ENCODE peak calls at places on chromosomes 2 and 18, in four cellular contexts. V, T, N and J are unnamed samples.

GRCh38 chr2:182542501-182543258 is 115.8 kb upstream of the PDE1A start:
- DNase-seq in V (no peak), T (no peak), N (no peak), J (peak)

GRCh38 chr18:66560092-66560491 is 43.8 kb downstream of the CDH19 start:
- DNase-seq in V (no peak), T (no peak), N (no peak), J (no peak)

GRCh38 chr2:227788556-227788955 is 25.1 kb upstream of the CCL20 start:
- DNase-seq in V (no peak), T (no peak), N (no peak), J (no peak)

GRCh38 chr18:56738184-56738583 is 87.0 kb downstream of the WDR7 start:
- DNase-seq in V (no peak), T (no peak), N (no peak), J (no peak)

GRCh38 chr2:86081724-86082123 is 24.0 kb downstream of the POLR1A start:
- DNase-seq in V (no peak), T (no peak), N (no peak), J (no peak)

GRCh38 chr2:217861334-217861877 is 141.4 kb downstream of the TNS1 start:
- DNase-seq in V (no peak), T (no peak), N (no peak), J (no peak)

GRCh38 chr2:147551331-147551730 is 293.5 kb upstream of the ACVR2A start:
- DNase-seq in V (no peak), T (no peak), N (no peak), J (no peak)

GRCh38 chr2:32947076-32947483 is 327 bp downstream of the LTBP1 start:
- DNase-seq in V (no peak), T (no peak), N (peak), J (no peak)

GRCh38 chr2:10620481-10620880 is 69.3 kb downstream of the NOL10 start:
- DNase-seq in V (no peak), T (no peak), N (no peak), J (no peak)

GRCh38 chr2:46388873-46389272 is 90.5 kb upstream of the TMEM247 start:
- DNase-seq in V (no peak), T (no peak), N (no peak), J (no peak)

GRCh38 chr2:37394263-37394662 is 49.8 kb downstream of the QPCT start:
- DNase-seq in V (no peak), T (no peak), N (no peak), J (no peak)

GRCh38 chr2:62923881-62924280 is 126.7 kb upstream of the OTX1 start:
- DNase-seq in V (no peak), T (no peak), N (no peak), J (no peak)

GRCh38 chr18:23337599-23338444 is 115.3 kb upstream of the RIOK3 start:
- DNase-seq in V (no peak), T (no peak), N (no peak), J (peak)

GRCh38 chr2:239991689-239992314 is 33.3 kb downstream of the NDUFA10 start:
- DNase-seq in V (no peak), T (no peak), N (peak), J (peak)

GRCh38 chr2:88027709-88028389 is 11.5 kb upstream of the RNU2-63P start:
- DNase-seq in V (no peak), T (no peak), N (no peak), J (no peak)

GRCh38 chr2:54675738-54676137 is 47.7 kb upstream of the EML6 start:
- DNase-seq in V (no peak), T (no peak), N (no peak), J (no peak)

GRCh38 chr18:75204262-75204977 is 4.5 kb downstream of the PTGR3 start:
- DNase-seq in V (peak), T (no peak), N (no peak), J (peak)

GRCh38 chr2:174176898-174177297 is 71.4 kb downstream of the OLA1 start:
- DNase-seq in V (no peak), T (no peak), N (no peak), J (no peak)

GRCh38 chr18:67951166-67951565 is 434.6 kb upstream of the DSEL start:
- DNase-seq in V (no peak), T (no peak), N (no peak), J (no peak)

GRCh38 chr2:175195012-175195411 is 13.5 kb upstream of the ATP5MC3 start:
- DNase-seq in V (no peak), T (no peak), N (no peak), J (no peak)

GRCh38 chr2:227503433-227504406 is 31.8 kb downstream of the AGFG1 start:
- DNase-seq in V (no peak), T (no peak), N (peak), J (no peak)

GRCh38 chr2:28662044-28662443 is 89.6 kb upstream of the PPP1CB start:
- DNase-seq in V (no peak), T (no peak), N (no peak), J (no peak)

GRCh38 chr2:36482576-36483214 is 115.3 kb downstream of the FEZ2 start:
- DNase-seq in V (no peak), T (no peak), N (no peak), J (no peak)

GRCh38 chr18:14189858-14190257 is 57.6 kb upstream of the ZNF519 start:
- DNase-seq in V (no peak), T (no peak), N (no peak), J (no peak)
- TF ChIP-seq TEAD4 in V (no peak), T (no peak), N (no peak), J (no peak)

GRCh38 chr18:35127201-35127600 is 86.0 kb downstream of the MAPRE2 start:
- DNase-seq in V (peak), T (no peak), N (peak), J (no peak)
- TF ChIP-seq MAX in V (no peak), T (no peak), N (no peak), J (no peak)

GRCh38 chr2:42775186-42775585 is 11.3 kb upstream of the OXER1 start:
- DNase-seq in V (no peak), T (no peak), N (no peak), J (no peak)

GRCh38 chr2:42781204-42781603 is 11.2 kb downstream of the HAAO start:
- DNase-seq in V (no peak), T (no peak), N (no peak), J (no peak)

GRCh38 chr2:42775812-42776211 is 11.9 kb upstream of the OXER1 start:
- DNase-seq in V (no peak), T (no peak), N (no peak), J (no peak)

GRCh38 chr2:42783511-42783910 is 8.9 kb downstream of the HAAO start:
- DNase-seq in V (no peak), T (no peak), N (no peak), J (no peak)

GRCh38 chr2:42777883-42778805 is 14.2 kb upstream of the OXER1 start:
- DNase-seq in V (no peak), T (no peak), N (no peak), J (no peak)
- TF ChIP-seq TEAD4 in V (no peak), T (no peak), N (no peak), J (no peak)

DNA sequence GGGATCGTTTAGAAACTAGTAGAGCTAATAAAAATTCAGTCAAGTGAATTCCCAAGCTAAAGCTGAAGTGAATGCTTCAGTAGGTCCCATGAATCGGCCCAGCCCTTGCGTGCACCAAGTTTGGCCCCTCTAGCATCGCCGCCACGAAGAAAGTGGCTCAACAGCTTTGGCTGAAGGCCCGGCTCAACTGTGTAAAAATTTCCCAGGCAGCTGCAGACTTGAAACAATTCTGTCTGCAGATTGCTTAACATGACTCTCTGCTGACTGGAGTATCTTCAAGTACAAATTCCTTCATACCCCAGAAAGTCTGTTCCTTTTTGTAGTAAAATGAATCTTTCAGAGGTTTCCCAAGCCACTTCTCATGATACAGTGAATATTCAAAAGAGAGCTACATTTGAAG is 32.7 kb downstream of the ALMS1 start:
- DNase-seq in V (no peak), T (no peak), N (no peak), J (no peak)
- TF ChIP-seq MAX in V (no peak), T (no peak), N (no peak), J (no peak)

GRCh38 chr2:167753142-167753541 is 494.3 kb downstream of the STK39 start:
- DNase-seq in V (no peak), T (no peak), N (no peak), J (no peak)

GRCh38 chr2:167759531-167759930 is 487.9 kb downstream of the STK39 start:
- DNase-seq in V (peak), T (no peak), N (no peak), J (no peak)

GRCh38 chr2:167758292-167758691 is 489.1 kb downstream of the STK39 start:
- DNase-seq in V (peak), T (no peak), N (no peak), J (no peak)

GRCh38 chr2:167752734-167753133 is 494.7 kb downstream of the STK39 start:
- DNase-seq in V (no peak), T (no peak), N (no peak), J (no peak)

DNA sequence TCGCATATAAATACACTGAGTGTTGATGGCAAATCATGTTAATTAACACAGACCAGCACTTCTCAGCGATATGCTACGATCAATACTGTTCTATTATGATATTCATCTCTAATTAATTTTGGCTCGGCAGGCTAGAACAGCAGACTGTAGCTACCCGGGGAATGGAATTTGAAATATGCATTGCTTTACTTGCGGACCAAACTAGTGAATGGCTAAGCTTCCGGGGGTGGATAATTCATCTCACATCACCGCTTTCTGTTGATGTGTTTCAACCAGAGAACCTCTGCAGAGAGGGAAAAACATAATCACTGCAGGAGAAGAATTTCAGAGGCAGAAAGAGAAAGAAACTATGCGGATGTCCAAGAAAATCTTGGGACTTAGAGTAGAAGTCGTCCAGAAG is 491.0 kb downstream of the STK39 start:
- DNase-seq in V (no peak), T (no peak), N (no peak), J (no peak)
- TF ChIP-seq TEAD4 in V (no peak), T (peak), N (no peak), J (no peak)